ENCODE peak calls at places on chromosome 16, in five cellular contexts. M is HCT116, Z is thyroid gland, P is K562, C is fibroblast of villous mesenchyme. W is an unnamed sample.

GRCh38 chr16:22785552-22785951 is 28.4 kb upstream of the HS3ST2 start:
- DNase-seq in M (no peak), Z (no peak), P (no peak), C (no peak), W (no peak)

GRCh38 chr16:53612003-53612402 is 91.7 kb downstream of the RPGRIP1L start:
- DNase-seq in M (no peak), Z (no peak), P (no peak), C (no peak), W (no peak)

GRCh38 chr16:1610841-1611653 is 825 bp downstream of the IFT140 start:
- DNase-seq in M (no peak), Z (peak), P (peak), C (peak), W (no peak)

GRCh38 chr16:69917739-69918138 is 33.4 kb upstream of the CLEC18A start:
- DNase-seq in M (no peak), Z (peak), P (no peak), C (peak), W (no peak)

GRCh38 chr16:89071686-89072182 is 21.9 kb upstream of the ACSF3 start:
- DNase-seq in M (no peak), Z (no peak), P (peak), C (peak), W (no peak)

GRCh38 chr16:351804-352520 is 561 bp downstream of the AXIN1 start:
- DNase-seq in M (no peak), Z (peak), P (no peak), C (no peak), W (peak)

GRCh38 chr16:12406840-12407690 is 396.6 kb downstream of the CPPED1 start:
- DNase-seq in M (no peak), Z (no peak), P (no peak), C (peak), W (peak)

GRCh38 chr16:17346774-17347569 is 123.8 kb downstream of the XYLT1 start:
- DNase-seq in M (no peak), Z (no peak), P (no peak), C (no peak), W (peak)

GRCh38 chr16:882256-882655 is 81.7 kb upstream of the GNG13 start:
- DNase-seq in M (no peak), Z (no peak), P (no peak), C (no peak), W (no peak)

GRCh38 chr16:2471653-2472487 is 773 bp downstream of the NTN3 start:
- DNase-seq in M (no peak), Z (peak), P (no peak), C (no peak), W (no peak)

GRCh38 chr16:79042886-79043285 is 557.7 kb downstream of the MAF start:
- DNase-seq in M (no peak), Z (no peak), P (no peak), C (no peak), W (no peak)

GRCh38 chr16:57884655-57885133 is 82.4 kb upstream of the KIFC3 start:
- DNase-seq in M (no peak), Z (no peak), P (no peak), C (no peak), W (no peak)

GRCh38 chr16:67672739-67673662 is 6.4 kb downstream of the C16orf86 start:
- DNase-seq in M (peak), Z (peak), P (peak), C (peak), W (peak)

GRCh38 chr16:73228649-73229048 is 180.7 kb upstream of the ZFHX3 start:
- DNase-seq in M (no peak), Z (no peak), P (no peak), C (peak), W (no peak)

GRCh38 chr16:51012396-51012795 is 138.7 kb downstream of the SALL1 start:
- DNase-seq in M (no peak), Z (no peak), P (no peak), C (no peak), W (no peak)

GRCh38 chr16:88688013-88688778 is 1.9 kb upstream of the SNAI3 start:
- DNase-seq in M (no peak), Z (peak), P (peak), C (no peak), W (no peak)

GRCh38 chr16:13435415-13435814 is 484.5 kb upstream of the ERCC4 start:
- DNase-seq in M (no peak), Z (no peak), P (no peak), C (no peak), W (no peak)

GRCh38 chr16:10078541-10078949 is 103.7 kb downstream of the GRIN2A start:
- DNase-seq in M (no peak), Z (no peak), P (no peak), C (no peak), W (no peak)

GRCh38 chr16:20291807-20292206 is 35.5 kb downstream of the GP2 start:
- DNase-seq in M (no peak), Z (no peak), P (no peak), C (no peak), W (no peak)

GRCh38 chr16:969508-970378 is 1.0 kb downstream of the LMF1 start:
- DNase-seq in M (no peak), Z (peak), P (peak), C (peak), W (peak)

GRCh38 chr16:89041571-89042481 is 51.8 kb upstream of the ACSF3 start:
- DNase-seq in M (no peak), Z (no peak), P (no peak), C (no peak), W (no peak)

GRCh38 chr16:66832190-66832589 is 1.4 kb upstream of the NAE1 start:
- DNase-seq in M (no peak), Z (no peak), P (no peak), C (no peak), W (no peak)

GRCh38 chr16:10957771-10958486 is 13.6 kb downstream of the CLEC16A start:
- DNase-seq in M (no peak), Z (no peak), P (no peak), C (peak), W (no peak)

GRCh38 chr16:22098538-22099255 is 6.4 kb downstream of the VWA3A start:
- DNase-seq in M (peak), Z (no peak), P (peak), C (peak), W (peak)

GRCh38 chr16:78665373-78665772 is 565.9 kb downstream of the WWOX start:
- DNase-seq in M (no peak), Z (no peak), P (no peak), C (no peak), W (no peak)

GRCh38 chr16:65176603-65177002 is 54.7 kb upstream of the CDH11 start:
- DNase-seq in M (no peak), Z (no peak), P (no peak), C (peak), W (no peak)

GRCh38 chr16:89687092-89687940 is 827 bp downstream of the CDK10 start:
- DNase-seq in M (no peak), Z (peak), P (peak), C (peak), W (peak)

GRCh38 chr16:11152205-11152604 is 103.8 kb downstream of the SOCS1 start:
- DNase-seq in M (no peak), Z (no peak), P (peak), C (no peak), W (no peak)

GRCh38 chr16:76705883-76706282 is 428.7 kb downstream of the CNTNAP4 start:
- DNase-seq in M (no peak), Z (no peak), P (no peak), C (no peak), W (no peak)

GRCh38 chr16:57502048-57502775 is 15.9 kb upstream of the DOK4 start:
- DNase-seq in M (no peak), Z (no peak), P (no peak), C (no peak), W (no peak)

GRCh38 chr16:15811778-15812750 is 44.8 kb downstream of the MYH11 start:
- DNase-seq in M (no peak), Z (no peak), P (no peak), C (peak), W (no peak)

DNA sequence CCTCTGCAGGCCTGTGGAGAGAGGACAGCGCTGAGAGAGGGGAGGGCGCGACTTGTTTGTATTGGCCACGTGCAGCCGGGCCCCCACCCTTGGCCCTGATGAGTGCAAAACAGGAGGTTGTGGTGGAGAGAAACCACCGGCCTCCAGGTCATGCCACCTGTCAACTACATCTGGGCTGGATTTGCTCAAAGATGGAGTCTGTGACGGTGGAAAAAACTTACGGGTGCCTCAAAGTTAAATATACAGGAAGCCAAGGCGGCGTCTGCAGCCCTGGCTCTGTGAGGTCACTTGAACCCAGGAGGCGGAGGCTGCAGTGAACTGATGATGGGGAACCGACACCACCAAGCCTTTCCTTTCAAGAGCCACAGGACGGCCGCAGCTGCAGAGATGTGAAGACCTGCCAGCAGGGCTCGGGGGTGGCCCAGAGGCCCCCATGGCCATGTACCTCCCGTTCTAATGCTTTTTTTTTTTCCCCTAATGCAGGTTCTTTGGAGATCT is 15.6 kb downstream of the C16orf74 start:
- DNase-seq in M (no peak), Z (no peak), P (no peak), C (no peak), W (peak)
- TF ChIP-seq CTCF in M (no peak), Z (no peak), P (no peak), C (no peak), W (no peak)

DNA sequence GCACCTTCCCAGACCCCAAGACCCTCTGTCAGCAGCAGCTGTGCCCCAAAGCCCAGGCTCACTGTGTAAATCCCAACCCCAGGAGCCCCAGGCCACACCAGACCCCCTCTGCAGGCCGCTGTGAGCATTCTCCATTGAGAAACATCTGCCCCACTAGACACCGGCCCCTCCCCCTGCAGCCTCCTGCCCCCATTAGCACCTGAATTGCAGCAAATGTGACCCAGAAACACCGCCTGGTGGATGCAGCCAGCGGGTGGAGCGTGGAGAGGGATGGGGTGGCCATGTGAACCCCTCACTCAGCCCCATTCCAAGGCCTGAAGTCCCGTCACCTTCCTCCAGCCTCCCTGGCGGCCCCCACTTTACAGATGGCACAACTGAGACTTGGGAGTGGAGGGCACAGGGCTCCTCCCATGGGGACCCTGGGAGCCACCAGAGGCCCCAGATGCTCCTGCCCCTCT is 2.2 kb downstream of the UBALD1 start:
- DNase-seq in M (no peak), Z (no peak), P (no peak), C (no peak), W (no peak)
- TF ChIP-seq CTCF in M (no peak), Z (no peak), P (no peak), C (no peak), W (no peak)

GRCh38 chr16:46950009-46950408 is 23.5 kb downstream of the DNAJA2 start:
- DNase-seq in M (no peak), Z (no peak), P (no peak), C (no peak), W (no peak)

GRCh38 chr16:46948548-46949166 is 24.8 kb downstream of the DNAJA2 start:
- DNase-seq in M (no peak), Z (no peak), P (no peak), C (no peak), W (no peak)

GRCh38 chr16:46949216-46949892 is 24.1 kb downstream of the DNAJA2 start:
- DNase-seq in M (no peak), Z (no peak), P (no peak), C (no peak), W (no peak)

GRCh38 chr16:46947900-46948547 is 25.4 kb downstream of the DNAJA2 start:
- DNase-seq in M (peak), Z (peak), P (peak), C (peak), W (peak)
- TF ChIP-seq CTCF in M (peak), Z (no peak), P (peak), C (peak), W (peak)

GRCh38 chr16:8934601-8935000 is 29.1 kb downstream of the USP7 start:
- DNase-seq in M (no peak), Z (no peak), P (no peak), C (no peak), W (no peak)

GRCh38 chr16:8931864-8932263 is 31.8 kb downstream of the USP7 start:
- DNase-seq in M (no peak), Z (peak), P (peak), C (peak), W (no peak)

GRCh38 chr16:8935989-8936388 is 27.7 kb downstream of the USP7 start:
- DNase-seq in M (no peak), Z (no peak), P (peak), C (no peak), W (no peak)

GRCh38 chr16:8937803-8938202 is 25.9 kb downstream of the USP7 start:
- DNase-seq in M (no peak), Z (no peak), P (no peak), C (no peak), W (no peak)

GRCh38 chr16:8936421-8936820 is 27.3 kb downstream of the USP7 start:
- DNase-seq in M (peak), Z (peak), P (peak), C (peak), W (peak)
- TF ChIP-seq CTCF in M (peak), Z (no peak), P (peak), C (peak), W (peak)

GRCh38 chr16:75252049-75252864 is 833 bp upstream of the BCAR1 start:
- DNase-seq in M (no peak), Z (no peak), P (no peak), C (no peak), W (no peak)
- TF ChIP-seq CTCF in M (no peak), Z (no peak), P (no peak), C (no peak), W (no peak)

DNA sequence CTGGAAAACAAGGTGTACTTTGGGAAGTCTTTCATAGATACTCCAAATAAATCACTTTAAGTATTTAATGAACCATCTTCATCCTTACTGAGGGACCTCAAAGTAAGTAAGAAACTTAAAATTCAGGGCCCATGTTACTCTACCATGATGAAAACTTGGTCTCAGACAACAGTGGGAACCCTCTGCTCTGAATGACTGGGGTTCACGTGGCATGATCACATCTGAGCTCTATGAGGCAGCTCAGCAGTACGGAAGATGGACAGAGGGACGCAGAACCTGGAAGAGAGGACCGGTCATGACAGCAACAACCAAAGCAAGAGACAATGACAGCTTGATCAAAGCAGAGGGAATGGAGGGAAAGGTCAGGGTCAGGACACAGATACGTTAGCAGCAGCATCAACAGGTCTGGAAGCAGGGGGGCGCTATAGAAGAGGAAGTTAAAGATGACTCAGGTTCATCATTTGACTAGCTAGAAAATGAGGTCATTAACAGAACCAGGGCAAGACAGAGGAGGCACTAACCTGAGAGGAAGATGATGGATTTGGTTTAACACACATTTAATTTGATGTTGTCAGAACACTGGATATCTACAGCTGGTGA is 9.5 kb downstream of the XPO6 start:
- DNase-seq in M (no peak), Z (no peak), P (no peak), C (no peak), W (peak)
- TF ChIP-seq CTCF in M (no peak), Z (no peak), P (peak), C (peak), W (peak)

GRCh38 chr16:68736561-68736960 is 531 bp upstream of the CDH1 start:
- DNase-seq in M (no peak), Z (no peak), P (no peak), C (no peak), W (no peak)

GRCh38 chr16:68739964-68740627 is 3.0 kb downstream of the CDH1 start:
- DNase-seq in M (no peak), Z (peak), P (peak), C (no peak), W (no peak)

GRCh38 chr16:68737046-68737729 is at the start of gene CDH1:
- DNase-seq in M (peak), Z (peak), P (no peak), C (no peak), W (peak)

GRCh38 chr16:68740628-68741346 is 3.7 kb downstream of the CDH1 start:
- DNase-seq in M (no peak), Z (no peak), P (no peak), C (no peak), W (no peak)

GRCh38 chr16:68737730-68738590 is 868 bp downstream of the CDH1 start:
- DNase-seq in M (no peak), Z (peak), P (no peak), C (no peak), W (no peak)
- TF ChIP-seq CTCF in M (peak), Z (no peak), P (no peak), C (no peak), W (no peak)

DNA sequence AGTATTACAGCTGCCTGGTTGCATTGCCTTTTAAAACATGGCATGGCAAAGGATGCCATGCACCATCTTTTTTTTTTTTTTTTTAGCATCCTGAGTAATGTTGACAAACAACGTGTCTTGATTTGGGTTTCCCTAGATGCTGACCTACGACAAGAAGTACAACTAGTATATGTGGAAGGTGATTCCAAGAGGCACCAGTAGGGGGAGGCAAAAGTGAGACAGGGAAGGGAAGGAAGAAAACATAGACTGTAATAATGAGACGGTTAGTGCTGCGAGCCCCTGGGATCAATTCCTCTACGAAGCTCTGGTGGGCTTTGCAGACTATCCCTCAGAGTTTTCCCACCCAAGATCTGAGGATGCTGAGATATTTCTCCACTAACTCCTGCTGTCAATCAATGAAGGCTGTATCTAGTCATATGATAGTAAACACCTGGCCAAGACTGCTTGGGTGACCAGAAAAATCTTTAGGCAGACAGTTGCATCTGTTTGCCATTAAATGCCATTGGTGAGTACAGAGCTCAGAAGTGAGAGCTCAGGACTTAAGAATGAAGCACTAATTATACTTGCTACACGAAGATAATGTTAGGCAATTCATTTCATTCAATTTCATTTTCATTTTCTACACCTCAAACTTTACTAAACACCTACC is 458.6 kb upstream of the GOT2 start:
- DNase-seq in M (no peak), Z (peak), P (peak), C (no peak), W (peak)
- TF ChIP-seq CTCF in M (peak), Z (no peak), P (peak), C (no peak), W (peak)

GRCh38 chr16:48999508-48999907 is 282.1 kb downstream of the CBLN1 start:
- DNase-seq in M (no peak), Z (no peak), P (no peak), C (no peak), W (no peak)

GRCh38 chr16:48999034-48999433 is 282.6 kb downstream of the CBLN1 start:
- DNase-seq in M (no peak), Z (no peak), P (no peak), C (no peak), W (no peak)

GRCh38 chr16:49003022-49003421 is 278.6 kb downstream of the CBLN1 start:
- DNase-seq in M (no peak), Z (no peak), P (no peak), C (no peak), W (no peak)

GRCh38 chr16:48997946-48998345 is 283.7 kb downstream of the CBLN1 start:
- DNase-seq in M (no peak), Z (no peak), P (no peak), C (no peak), W (no peak)

GRCh38 chr16:49000594-49000993 is 281.0 kb downstream of the CBLN1 start:
- DNase-seq in M (peak), Z (peak), P (peak), C (no peak), W (no peak)
- TF ChIP-seq CTCF in M (peak), Z (peak), P (peak), C (peak), W (peak)

W was measured in GM13977.